ENCODE peak calls at places on chromosomes 6 and 20, in six cellular contexts. W, J, Y, F, P and N are unnamed samples.

GRCh38 chr20:47809161-47809560 is 23.9 kb upstream of the SULF2 start:
- DNase-seq in W (no peak), J (no peak), Y (no peak), F (no peak), P (no peak), N (no peak)

GRCh38 chr6:42190784-42191183 is 4.0 kb downstream of the GUCA1B start:
- DNase-seq in W (no peak), J (no peak), Y (no peak), F (no peak), P (no peak), N (no peak)

GRCh38 chr20:57598060-57598459 is 22.2 kb downstream of the ZBP1 start:
- DNase-seq in W (no peak), J (no peak), Y (no peak), F (no peak), P (no peak), N (no peak)

GRCh38 chr6:8392569-8392968 is 42.8 kb downstream of the SLC35B3 start:
- DNase-seq in W (no peak), J (no peak), Y (no peak), F (no peak), P (no peak), N (no peak)

GRCh38 chr20:45377191-45377775 is 842 bp downstream of the TP53TG5 start:
- DNase-seq in W (no peak), J (no peak), Y (no peak), F (no peak), P (no peak), N (no peak)

GRCh38 chr6:88013554-88013953 is 34.1 kb upstream of the SPACA1 start:
- DNase-seq in W (no peak), J (no peak), Y (no peak), F (no peak), P (no peak), N (no peak)

GRCh38 chr20:44208770-44209169 is 1.8 kb downstream of the OSER1 start:
- DNase-seq in W (no peak), J (no peak), Y (no peak), F (no peak), P (no peak), N (no peak)

GRCh38 chr6:154222716-154223115 is 133.9 kb downstream of the IPCEF1 start:
- DNase-seq in W (no peak), J (no peak), Y (no peak), F (no peak), P (no peak), N (no peak)

GRCh38 chr20:37538003-37538402 is 10.3 kb upstream of the BLCAP start:
- DNase-seq in W (no peak), J (no peak), Y (no peak), F (no peak), P (no peak), N (no peak)

GRCh38 chr6:154602296-154602695 is 91.8 kb upstream of the CNKSR3 start:
- DNase-seq in W (no peak), J (no peak), Y (no peak), F (no peak), P (no peak), N (no peak)

GRCh38 chr6:46932526-46932925 is 10.8 kb upstream of the ADGRF5 start:
- DNase-seq in W (no peak), J (no peak), Y (no peak), F (no peak), P (no peak), N (no peak)

GRCh38 chr6:90445533-90446108 is 141.3 kb downstream of the MAP3K7 start:
- DNase-seq in W (no peak), J (no peak), Y (no peak), F (no peak), P (no peak), N (no peak)

GRCh38 chr20:25238319-25239037 is 9.4 kb upstream of the PYGB start:
- DNase-seq in W (no peak), J (no peak), Y (no peak), F (no peak), P (no peak), N (no peak)

GRCh38 chr20:32509639-32510066 is 75.5 kb downstream of the NOL4L start:
- DNase-seq in W (peak), J (no peak), Y (no peak), F (peak), P (no peak), N (no peak)

GRCh38 chr6:21027507-21027906 is 493.2 kb downstream of the CDKAL1 start:
- DNase-seq in W (no peak), J (no peak), Y (no peak), F (no peak), P (no peak), N (no peak)

GRCh38 chr6:1901556-1901955 is 291.8 kb downstream of the FOXC1 start:
- DNase-seq in W (no peak), J (no peak), Y (no peak), F (no peak), P (no peak), N (no peak)

GRCh38 chr6:49766762-49767161 is 20.3 kb downstream of the PGK2 start:
- DNase-seq in W (no peak), J (no peak), Y (no peak), F (no peak), P (no peak), N (no peak)

GRCh38 chr20:34579191-34579661 is 20.7 kb downstream of the MAP1LC3A start:
- DNase-seq in W (no peak), J (no peak), Y (no peak), F (no peak), P (no peak), N (no peak)
- TF ChIP-seq CTCF in W (no peak), J (peak), Y (no peak), F (no peak), P (no peak), N (no peak)

GRCh38 chr6:134238006-134238405 is 79.9 kb downstream of the SGK1 start:
- DNase-seq in W (no peak), J (no peak), Y (no peak), F (no peak), P (no peak), N (no peak)
- TF ChIP-seq CTCF in W (no peak), J (no peak), Y (no peak), F (no peak), P (no peak), N (no peak)

DNA sequence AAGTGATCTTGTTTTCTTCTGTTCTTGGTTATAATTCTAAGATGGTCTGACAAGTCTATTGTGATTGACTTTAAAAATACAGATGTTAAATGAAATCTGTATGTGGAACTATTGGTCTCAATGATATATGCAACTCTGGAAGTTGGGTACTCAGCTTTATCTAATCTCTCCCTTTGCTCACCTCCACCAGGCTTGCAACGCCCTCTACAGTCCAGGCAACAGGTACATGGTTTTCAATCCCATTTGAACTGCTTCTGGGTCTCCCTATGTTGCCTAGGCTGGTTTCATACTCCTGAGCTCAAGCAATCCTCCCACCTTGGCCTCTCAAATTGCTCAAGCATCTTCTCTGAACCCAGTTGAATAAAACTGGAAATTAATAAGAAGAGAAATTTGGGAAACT is 25.6 kb upstream of the HLA-DQB1 start:
- DNase-seq in W (no peak), J (no peak), Y (no peak), F (peak), P (no peak), N (no peak)
- TF ChIP-seq CTCF in W (no peak), J (peak), Y (peak), F (peak), P (peak), N (no peak)

DNA sequence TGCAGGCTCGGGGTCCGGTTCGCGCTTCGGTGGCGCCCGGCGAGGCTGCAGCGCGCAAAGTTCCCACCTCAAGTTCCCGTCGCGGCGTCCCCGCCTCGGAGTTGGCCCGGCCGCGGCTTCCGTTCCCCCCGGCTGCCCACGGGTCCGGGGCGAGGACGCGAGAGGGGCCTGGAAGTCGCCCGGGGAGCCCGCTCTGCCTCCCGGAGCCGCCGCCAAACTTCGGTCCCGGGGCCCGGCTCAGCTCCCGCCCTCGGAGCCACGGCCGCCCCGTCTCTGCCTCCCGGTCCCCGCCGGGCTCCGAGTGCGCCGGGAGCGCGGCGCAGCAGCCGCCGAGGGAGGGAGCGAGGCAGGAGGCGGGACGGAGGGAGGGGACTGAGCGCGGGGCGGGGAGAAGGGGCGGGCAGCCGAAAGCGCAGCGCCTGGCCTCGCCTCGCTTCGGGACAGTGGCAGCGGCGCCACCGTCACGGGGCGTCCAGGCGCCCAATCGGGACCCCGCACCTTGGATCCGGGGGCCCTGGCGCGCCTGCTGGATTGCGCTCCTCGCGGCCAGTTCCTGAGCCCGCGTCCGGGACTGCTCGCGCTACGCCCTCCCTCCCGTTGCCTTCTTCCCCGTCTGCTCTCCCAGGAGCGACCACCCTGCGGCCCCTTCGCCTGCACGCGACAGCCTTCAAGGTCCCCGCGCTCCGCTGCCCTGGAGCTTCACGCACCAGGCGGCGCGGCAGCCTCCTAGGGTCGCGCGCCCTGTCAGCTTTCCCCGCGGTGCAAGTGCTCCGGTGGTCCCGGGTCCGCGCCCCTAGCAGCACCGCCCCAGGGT is at the start of gene KCNG1:
- DNase-seq in W (peak), J (peak), Y (peak), F (no peak), P (peak), N (peak)
- TF ChIP-seq CTCF in W (no peak), J (no peak), Y (no peak), F (no peak), P (peak), N (no peak)